ENCODE peak calls at places on chromosome 2, in five cellular contexts. B is cardiac fibroblast, P is transverse colon, R is fibroblast of villous mesenchyme, K is kidney. E is an unnamed sample.

GRCh38 chr2:190940451-190940850 is 59.8 kb downstream of the GLS start:
- DNase-seq in K (no peak), R (peak), B (peak), P (no peak), E (no peak)

GRCh38 chr2:182818541-182819308 is 47.7 kb downstream of the FRZB start:
- DNase-seq in R (no peak), B (no peak), K (no peak), P (no peak), E (no peak)

GRCh38 chr2:178514664-178515063 is 34.4 kb downstream of the PLEKHA3 start:
- DNase-seq in P (no peak), K (no peak), B (peak), R (no peak), E (peak)

GRCh38 chr2:85579266-85579935 is 2.0 kb downstream of the VAMP8 start:
- DNase-seq in R (peak), K (no peak), B (no peak), P (no peak), E (no peak)

GRCh38 chr2:231390667-231391066 is 4.8 kb upstream of the B3GNT7 start:
- DNase-seq in K (no peak), P (no peak), B (no peak), R (no peak), E (no peak)

GRCh38 chr2:95530734-95531133 is 46.2 kb upstream of the TRIM43B start:
- DNase-seq in K (peak), R (peak), B (peak), P (no peak), E (peak)

GRCh38 chr2:96531872-96532505 is 4.6 kb upstream of the ARID5A start:
- DNase-seq in R (peak), B (peak), P (peak), K (peak), E (peak)

GRCh38 chr2:19971691-19972090 is 18.2 kb downstream of the WDR35 start:
- DNase-seq in R (no peak), B (peak), K (no peak), P (no peak), E (no peak)

GRCh38 chr2:70526126-70526525 is 27.5 kb downstream of the TGFA start:
- DNase-seq in R (no peak), B (no peak), P (no peak), K (no peak), E (no peak)

GRCh38 chr2:184067502-184067901 is 530.8 kb upstream of the ZNF804A start:
- DNase-seq in B (no peak), P (no peak), K (no peak), R (no peak), E (no peak)

DNA sequence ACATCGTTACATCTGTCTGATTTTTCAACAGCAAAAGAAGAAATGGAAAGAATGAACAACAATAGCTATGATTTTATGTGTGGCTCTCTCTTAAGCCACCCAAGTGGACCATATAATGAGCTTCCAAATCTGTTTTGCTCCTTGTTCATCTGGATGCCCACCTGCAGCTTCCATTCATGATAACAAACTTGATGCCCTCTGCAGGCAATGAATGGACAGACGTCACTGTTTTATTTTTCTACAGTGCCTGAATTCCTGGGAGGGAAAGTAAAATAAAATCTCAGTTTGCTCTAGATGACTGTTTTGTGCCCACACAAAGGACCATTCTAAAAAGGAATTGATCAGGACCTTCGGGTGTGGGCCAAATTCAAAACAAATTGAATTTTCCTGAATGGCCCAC is 5.0 kb downstream of the MREG start:
- DNase-seq in K (no peak), B (no peak), R (no peak), P (no peak), E (no peak)
- TF ChIP-seq CTCF in K (no peak), B (no peak), R (no peak), P (no peak), E (no peak)

GRCh38 chr2:229996320-229996719 is 72.4 kb downstream of the SLC16A14 start:
- DNase-seq in K (no peak), B (no peak), P (no peak), R (peak), E (peak)

GRCh38 chr2:229997565-229997964 is 71.2 kb downstream of the SLC16A14 start:
- DNase-seq in K (no peak), B (no peak), R (no peak), P (no peak), E (no peak)

DNA sequence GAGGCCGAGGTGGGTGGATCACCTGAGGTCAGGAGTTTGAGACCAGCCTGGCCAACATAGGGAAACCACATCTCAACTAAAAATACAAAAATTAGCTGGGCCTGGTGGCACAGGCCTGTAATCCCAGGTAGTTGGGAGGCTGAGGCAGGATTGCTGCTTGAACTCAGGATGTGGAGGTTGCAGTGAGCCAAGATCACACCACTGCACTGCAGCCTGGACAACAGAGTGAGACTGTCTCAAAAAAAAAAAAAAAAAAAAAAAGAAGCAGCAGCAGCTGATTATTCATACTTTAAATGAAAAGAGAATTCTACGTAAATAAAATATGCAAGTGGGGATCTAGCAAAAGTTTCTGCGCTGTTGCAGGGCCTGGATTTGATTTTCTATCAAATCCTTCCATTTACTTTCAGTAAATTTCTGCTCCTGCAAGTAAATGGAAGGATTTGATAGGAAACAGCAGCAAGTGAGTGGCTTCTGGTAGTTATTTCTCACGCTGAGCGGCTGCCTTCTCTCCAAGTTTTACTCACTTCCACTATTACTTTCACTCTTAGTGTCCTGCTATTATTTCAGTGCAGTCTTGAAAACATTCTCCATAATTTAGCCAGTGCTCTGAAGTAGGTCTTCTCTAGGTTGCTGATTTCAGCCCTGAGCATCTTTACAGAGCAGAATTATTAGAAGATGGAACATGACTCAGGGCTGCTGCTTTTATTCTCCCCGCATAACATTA is 68.4 kb downstream of the SLC16A14 start:
- DNase-seq in R (no peak), B (no peak), K (no peak), P (no peak), E (no peak)
- H3K4me3 ChIP-seq in R (no peak), B (no peak), K (no peak), P (no peak), E (no peak)

DNA sequence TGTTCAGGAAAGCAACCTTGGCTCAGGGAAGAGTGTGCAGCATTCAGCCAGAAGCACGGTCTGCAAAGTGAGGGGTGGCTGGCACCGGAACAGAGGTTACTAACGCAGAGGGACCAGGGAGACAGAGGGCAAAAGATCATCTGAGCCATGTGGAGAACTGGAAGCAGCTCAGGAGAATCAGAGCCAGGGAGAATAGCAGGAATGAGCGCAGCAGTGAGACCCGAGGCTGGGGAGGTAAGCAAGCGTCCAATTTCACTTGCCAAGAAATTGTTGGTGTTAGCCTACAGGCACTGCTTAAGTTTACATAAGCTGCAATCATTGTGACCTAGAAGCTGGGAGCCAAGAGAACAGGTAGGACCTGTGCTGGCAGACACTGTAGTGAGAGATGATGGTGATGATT is 372.6 kb upstream of the POU3F3 start:
- DNase-seq in P (no peak), K (no peak), B (no peak), R (no peak), E (no peak)
- TF ChIP-seq CTCF in P (no peak), K (no peak), B (no peak), R (no peak), E (no peak)

GRCh38 chr2:197217561-197217960 is 93.0 kb downstream of the ANKRD44 start:
- DNase-seq in P (no peak), R (no peak), K (no peak), B (no peak), E (no peak)
- H3K4me3 ChIP-seq in P (no peak), R (no peak), K (no peak), B (no peak), E (no peak)

E was measured in fibroblast of the aortic adventitia.